ENCODE peak calls at places on chromosomes 4 and X, in nine cellular contexts. R, L, U, H, P, S, J, E and Z are unnamed samples.

GRCh38 chr4:51830146-51830545 is 12.8 kb upstream of the DCUN1D4 start:
- DNase-seq in R (no peak), L (no peak), U (no peak), H (no peak), P (no peak), S (no peak), J (no peak), E (no peak), Z (no peak)

GRCh38 chr4:117691572-117692351 is 342.5 kb upstream of the NDST3 start:
- DNase-seq in R (no peak), L (no peak), U (no peak), H (no peak), P (no peak), S (no peak), J (no peak), E (no peak), Z (no peak)

GRCh38 chr4:118284169-118284568 is 68.6 kb downstream of the PRSS12 start:
- DNase-seq in R (no peak), L (no peak), U (no peak), H (peak), P (no peak), S (no peak), J (no peak), E (no peak), Z (no peak)

GRCh38 chrX:63408050-63408449 is 56.9 kb upstream of the SPIN4 start:
- DNase-seq in R (no peak), L (no peak), U (no peak), H (no peak), P (no peak), S (no peak), J (no peak), E (no peak), Z (no peak)

GRCh38 chr4:54819044-54819443 is 161.3 kb downstream of the KIT start:
- DNase-seq in R (no peak), L (no peak), U (no peak), H (peak), P (no peak), S (no peak), J (no peak), E (no peak), Z (no peak)

GRCh38 chr4:15239866-15240265 is 188.0 kb upstream of the C1QTNF7 start:
- DNase-seq in R (peak), L (peak), U (no peak), H (no peak), P (no peak), S (no peak), J (no peak), E (no peak), Z (no peak)

GRCh38 chrX:104370089-104370488 is 115.4 kb upstream of the ESX1 start:
- DNase-seq in R (peak), L (no peak), U (peak), H (peak), P (peak), S (peak), J (no peak), E (peak), Z (no peak)

GRCh38 chr4:187618701-187619278 is 376.8 kb upstream of the ZFP42 start:
- DNase-seq in R (peak), L (no peak), U (no peak), H (no peak), P (no peak), S (no peak), J (no peak), E (no peak), Z (no peak)

GRCh38 chrX:1453951-1454785 is 1.5 kb upstream of the ASMTL start:
- DNase-seq in R (peak), L (no peak), U (peak), H (peak), P (peak), S (peak), J (peak), E (peak), Z (peak)

GRCh38 chrX:31123335-31123734 is 51.5 kb upstream of the FTHL17 start:
- DNase-seq in R (no peak), L (no peak), U (no peak), H (no peak), P (no peak), S (no peak), J (no peak), E (no peak), Z (no peak)

GRCh38 chr4:81359207-81359606 is 112.5 kb downstream of the RASGEF1B start:
- DNase-seq in R (no peak), L (no peak), U (no peak), H (no peak), P (no peak), S (no peak), J (no peak), E (no peak), Z (no peak)

GRCh38 chr4:23788460-23788859 is 101.4 kb downstream of the PPARGC1A start:
- DNase-seq in R (no peak), L (no peak), U (no peak), H (peak), P (no peak), S (no peak), J (no peak), E (peak), Z (no peak)

GRCh38 chr4:31246856-31247255 is 526.7 kb downstream of the PCDH7 start:
- DNase-seq in R (peak), L (no peak), U (no peak), H (no peak), P (no peak), S (no peak), J (no peak), E (no peak), Z (no peak)

GRCh38 chrX:39222361-39223113 is 421.3 kb downstream of the MID1IP1 start:
- DNase-seq in R (no peak), L (no peak), U (no peak), H (no peak), P (no peak), S (no peak), J (no peak), E (no peak), Z (no peak)

GRCh38 chrX:15146515-15146914 is 123.4 kb downstream of the ASB9 start:
- DNase-seq in R (peak), L (no peak), U (peak), H (peak), P (peak), S (no peak), J (no peak), E (peak), Z (peak)

GRCh38 chr4:101242441-101242840 is 104.9 kb downstream of the PPP3CA start:
- DNase-seq in R (no peak), L (no peak), U (no peak), H (no peak), P (no peak), S (no peak), J (no peak), E (no peak), Z (no peak)

GRCh38 chr4:14180983-14181601 is 553.6 kb upstream of the BOD1L1 start:
- DNase-seq in R (peak), L (no peak), U (no peak), H (no peak), P (no peak), S (no peak), J (no peak), E (peak), Z (no peak)

GRCh38 chr4:153393397-153393796 is 48.9 kb downstream of the MND1 start:
- DNase-seq in R (peak), L (no peak), U (no peak), H (no peak), P (no peak), S (no peak), J (no peak), E (peak), Z (no peak)

GRCh38 chr4:128130621-128131020 is 69.5 kb downstream of the LARP1B start:
- DNase-seq in R (peak), L (no peak), U (no peak), H (no peak), P (no peak), S (no peak), J (no peak), E (no peak), Z (no peak)

GRCh38 chrX:45322820-45323219 is 122.1 kb upstream of the DIPK2B start:
- DNase-seq in R (peak), L (no peak), U (no peak), H (no peak), P (no peak), S (no peak), J (no peak), E (no peak), Z (no peak)

GRCh38 chr4:113958766-113959540 is 20.5 kb downstream of the ARSJ start:
- DNase-seq in R (peak), L (peak), U (no peak), H (peak), P (no peak), S (peak), J (no peak), E (no peak), Z (no peak)

GRCh38 chr4:119170195-119170594 is 34.6 kb downstream of the MYOZ2 start:
- DNase-seq in R (no peak), L (no peak), U (no peak), H (no peak), P (no peak), S (no peak), J (no peak), E (no peak), Z (no peak)

GRCh38 chr4:153564630-153565525 is 98.7 kb downstream of the TMEM131L start:
- DNase-seq in R (peak), L (no peak), U (no peak), H (no peak), P (no peak), S (no peak), J (no peak), E (no peak), Z (no peak)

GRCh38 chr4:149781150-149781549 is 34.5 kb downstream of the IQCM start:
- DNase-seq in R (peak), L (peak), U (no peak), H (peak), P (no peak), S (peak), J (no peak), E (no peak), Z (no peak)

GRCh38 chrX:20623448-20623847 is 356.7 kb upstream of the RPS6KA3 start:
- DNase-seq in R (no peak), L (no peak), U (no peak), H (no peak), P (no peak), S (peak), J (no peak), E (no peak), Z (no peak)

GRCh38 chrX:46386511-46386910 is 158.7 kb downstream of the ZNF674 start:
- DNase-seq in R (peak), L (no peak), U (no peak), H (no peak), P (no peak), S (no peak), J (no peak), E (no peak), Z (no peak)
- TF ChIP-seq CTCF in R (peak), L (peak), U (peak), H (peak), P (no peak), S (peak), J (no peak), E (peak), Z (no peak)

DNA sequence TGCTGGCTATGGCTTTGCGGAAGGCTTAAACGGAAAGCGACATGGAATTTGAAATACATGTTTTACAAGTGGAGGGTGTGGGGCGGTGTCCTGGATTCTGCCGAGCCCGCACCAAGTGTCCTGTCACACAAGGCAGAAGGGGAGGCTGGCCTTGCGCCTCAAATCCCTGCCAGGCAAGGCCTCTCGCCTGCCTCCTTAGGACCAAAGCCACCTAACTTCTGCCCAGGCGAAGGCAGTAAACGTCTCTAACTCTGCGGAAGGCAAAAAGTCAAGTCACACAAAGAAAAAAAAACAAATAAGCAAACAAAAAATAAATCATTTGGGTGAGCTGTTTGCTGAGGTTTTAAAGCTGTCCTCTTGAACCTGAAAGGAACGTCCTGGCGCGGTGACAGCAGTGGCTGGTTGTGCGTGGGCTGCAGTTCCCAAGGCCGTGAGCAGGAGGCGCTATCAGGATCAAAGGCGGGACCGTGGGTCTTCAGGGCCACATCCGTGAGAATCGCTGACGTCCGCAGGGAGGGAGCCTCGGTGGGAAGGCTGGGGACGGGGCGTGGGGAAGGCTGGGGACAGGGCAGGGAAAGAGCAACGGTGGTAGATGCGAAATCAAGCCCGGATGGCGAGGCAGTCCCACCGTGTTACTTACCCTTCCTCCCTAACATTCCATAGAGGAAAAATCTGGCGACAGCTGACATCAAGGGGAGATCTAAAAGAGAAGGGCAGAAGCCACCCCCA is 99.1 kb downstream of the TRAPPC11 start:
- DNase-seq in R (peak), L (no peak), U (peak), H (no peak), P (peak), S (no peak), J (no peak), E (no peak), Z (peak)
- TF ChIP-seq CTCF in R (peak), L (peak), U (peak), H (no peak), P (peak), S (peak), J (no peak), E (no peak), Z (peak)

DNA sequence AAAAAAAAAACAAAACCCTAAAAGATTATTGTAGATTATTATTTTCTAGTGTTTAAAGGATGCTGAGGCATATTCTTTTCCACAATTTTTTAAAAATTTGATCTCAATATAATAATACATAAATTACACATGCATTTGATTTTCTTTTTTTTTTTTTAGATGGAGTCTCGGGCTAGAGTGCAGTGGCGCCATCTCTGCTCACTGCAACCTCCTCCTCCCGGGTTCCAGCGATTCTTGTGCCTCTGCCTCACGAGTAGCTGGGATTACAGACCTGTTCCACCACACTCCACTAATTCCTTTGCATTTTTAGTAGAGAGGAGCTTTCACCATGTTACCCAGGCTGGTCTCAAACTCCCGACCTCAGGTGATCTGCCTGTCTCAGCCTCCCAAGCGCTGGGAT is 83.5 kb upstream of the TSPAN5 start:
- DNase-seq in R (no peak), L (no peak), U (no peak), H (no peak), P (no peak), S (no peak), J (no peak), E (no peak), Z (no peak)
- TF ChIP-seq CTCF in R (no peak), L (no peak), U (peak), H (no peak), P (no peak), S (no peak), J (no peak), E (no peak), Z (no peak)

DNA sequence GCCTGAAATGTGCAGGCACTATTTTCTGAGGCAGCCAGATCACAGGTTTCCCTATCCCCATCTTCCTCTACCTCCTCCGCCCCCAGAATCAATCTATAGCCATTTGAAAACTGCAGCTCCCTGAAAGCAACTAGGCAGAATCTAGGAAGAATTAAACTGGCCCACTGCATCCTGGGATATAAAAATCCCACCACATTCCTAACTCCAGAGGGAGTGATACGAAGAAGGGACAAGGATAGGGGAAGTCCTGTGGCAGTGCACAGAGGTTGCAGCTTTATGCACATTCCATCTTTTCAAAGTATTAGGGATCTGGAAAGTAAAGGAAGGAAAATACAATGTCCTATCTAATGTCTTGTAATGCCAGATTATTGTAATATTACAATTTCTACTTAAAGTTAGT is 18.3 kb upstream of the HERC3 start:
- DNase-seq in R (peak), L (no peak), U (peak), H (no peak), P (no peak), S (peak), J (no peak), E (no peak), Z (no peak)
- TF ChIP-seq CTCF in R (peak), L (peak), U (peak), H (no peak), P (no peak), S (peak), J (no peak), E (no peak), Z (peak)

DNA sequence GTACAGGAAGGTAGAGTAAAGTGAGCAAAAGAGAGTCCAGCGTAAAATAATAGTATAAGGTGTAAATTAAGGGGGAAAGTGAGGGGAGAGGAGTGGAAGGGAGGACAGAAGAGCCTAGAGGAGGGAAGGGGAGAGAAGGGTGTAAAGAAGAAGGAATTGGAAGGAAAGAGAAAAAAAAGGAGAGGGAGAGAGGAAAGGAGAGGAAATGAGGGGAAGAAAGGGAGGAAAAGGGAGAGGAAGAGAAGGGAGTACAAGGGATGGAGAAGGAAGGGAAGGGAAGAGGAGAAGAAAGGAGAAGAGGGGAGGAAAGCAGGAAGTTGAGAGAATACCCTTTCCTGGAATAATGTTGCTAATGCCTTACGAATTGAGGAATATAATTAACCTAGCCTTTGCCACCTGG is 3.3 kb upstream of the FAT4 start:
- DNase-seq in R (no peak), L (no peak), U (no peak), H (no peak), P (no peak), S (no peak), J (no peak), E (no peak), Z (no peak)
- TF ChIP-seq CTCF in R (no peak), L (no peak), U (no peak), H (no peak), P (no peak), S (no peak), J (no peak), E (no peak), Z (no peak)

GRCh38 chr4:173420324-173420752 is 21.4 kb upstream of the SCRG1 start:
- DNase-seq in R (peak), L (no peak), U (no peak), H (peak), P (no peak), S (peak), J (peak), E (no peak), Z (no peak)
- TF ChIP-seq CTCF in R (peak), L (peak), U (peak), H (no peak), P (no peak), S (peak), J (peak), E (no peak), Z (peak)

GRCh38 chr4:68577590-68577989 is 1.5 kb upstream of the UGT2B17 start:
- DNase-seq in R (no peak), L (no peak), U (no peak), H (no peak), P (no peak), S (no peak), J (no peak), E (no peak), Z (no peak)
- TF ChIP-seq CTCF in R (no peak), L (no peak), U (no peak), H (no peak), P (no peak), S (peak), J (no peak), E (no peak), Z (no peak)

DNA sequence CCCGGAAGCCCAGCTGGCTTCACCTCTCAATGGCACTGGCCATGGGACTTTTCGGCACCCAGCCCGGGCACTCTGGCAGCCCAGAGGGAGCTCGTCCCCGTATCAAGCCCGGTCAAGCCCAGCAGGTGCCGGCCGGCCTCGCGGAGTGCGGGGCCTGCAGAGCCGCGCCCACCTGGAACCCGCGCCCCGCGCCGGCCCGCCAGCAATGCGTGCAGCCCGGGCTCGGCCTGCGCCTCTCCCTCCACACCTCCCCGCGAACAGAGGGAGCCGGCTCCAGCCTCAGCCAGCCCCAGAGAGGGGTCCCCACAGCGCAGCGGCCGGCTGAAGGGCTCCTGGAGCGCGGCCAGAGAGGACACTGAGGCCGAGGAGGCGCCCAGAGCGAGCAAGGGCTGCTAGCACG is 133.6 kb upstream of the FRG1 start:
- DNase-seq in R (no peak), L (no peak), U (no peak), H (no peak), P (no peak), S (no peak), J (no peak), E (no peak), Z (no peak)
- TF ChIP-seq CTCF in R (no peak), L (no peak), U (no peak), H (no peak), P (no peak), S (no peak), J (no peak), E (no peak), Z (no peak)

GRCh38 chrX:65451663-65452062 is 82.9 kb downstream of the LAS1L start:
- DNase-seq in R (peak), L (no peak), U (no peak), H (peak), P (no peak), S (peak), J (peak), E (peak), Z (peak)
- TF ChIP-seq CTCF in R (peak), L (no peak), U (peak), H (peak), P (peak), S (peak), J (peak), E (no peak), Z (peak)